ENCODE peak calls at places on chromosomes 5 and 9, in seven cellular contexts. Z is fibroblast of lung, I is GM23338, A is osteoblast, U is endothelial cell of umbilical vein, G is OCI-LY7, R is PC-3. M is an unnamed sample.

GRCh38 chr5:14109041-14109747 is 33.9 kb upstream of the TRIO start:
- DNase-seq in Z (peak; percentile 68), I (no peak), A (no peak), U (no peak), G (no peak), R (peak; percentile 92), M (peak; percentile 85)

GRCh38 chr9:124939944-124940343 is 939 bp downstream of the GOLGA1 start:
- DNase-seq in Z (no peak), I (no peak), A (no peak), U (no peak), G (peak; percentile 28), R (no peak), M (no peak)

GRCh38 chr9:92278117-92278516 is 15.4 kb downstream of the IARS1 start:
- DNase-seq in Z (peak; percentile 65), I (no peak), A (peak; percentile 64), U (no peak), G (no peak), R (peak; percentile 10), M (peak; percentile 19)

GRCh38 chr5:71925608-71926091 is 181.6 kb upstream of the MAP1B start:
- DNase-seq in Z (peak; percentile 35), I (no peak), A (no peak), U (no peak), G (no peak), R (no peak), M (no peak)

GRCh38 chr9:134315716-134316443 is 10.4 kb upstream of the RXRA start:
- DNase-seq in Z (no peak), I (no peak), A (peak; percentile 73), U (no peak), G (no peak), R (no peak), M (no peak)

GRCh38 chr9:137069508-137070071 is 767 bp downstream of the SAPCD2 start:
- DNase-seq in Z (no peak), I (peak; percentile 60), A (peak; percentile 87), U (no peak), G (peak; percentile 56), R (no peak), M (no peak)

GRCh38 chr9:35951736-35952135 is 6.2 kb downstream of the OR2S2 start:
- DNase-seq in Z (peak; percentile 80), I (no peak), A (peak; percentile 41), U (peak; percentile 88), G (no peak), R (peak; percentile 53), M (peak; percentile 20)

GRCh38 chr5:180592176-180592575 is 877 bp upstream of the SCGB3A1 start:
- DNase-seq in Z (no peak), I (no peak), A (peak; percentile 37), U (no peak), G (no peak), R (no peak), M (no peak)

GRCh38 chr9:132749316-132749715 is 79.1 kb downstream of the GTF3C4 start:
- DNase-seq in Z (no peak), I (no peak), A (no peak), U (no peak), G (no peak), R (no peak), M (no peak)

GRCh38 chr5:121872846-121873245 is 21.2 kb downstream of the FTMT start:
- DNase-seq in Z (no peak), I (no peak), A (no peak), U (no peak), G (no peak), R (no peak), M (no peak)

GRCh38 chr9:99466787-99467186 is 244.7 kb downstream of the SEC61B start:
- DNase-seq in Z (no peak), I (no peak), A (no peak), U (no peak), G (no peak), R (no peak), M (no peak)

GRCh38 chr9:105507096-105507495 is 50.8 kb upstream of the FKTN start:
- DNase-seq in Z (no peak), I (no peak), A (no peak), U (no peak), G (no peak), R (no peak), M (no peak)

GRCh38 chr5:34743878-34744277 is 87.8 kb downstream of the RAI14 start:
- DNase-seq in Z (peak; percentile 98), I (no peak), A (peak; percentile 80), U (no peak), G (no peak), R (no peak), M (peak; percentile 20)

GRCh38 chr5:116600876-116601275 is 26.3 kb upstream of the SEMA6A start:
- DNase-seq in Z (peak; percentile 63), I (no peak), A (no peak), U (no peak), G (no peak), R (no peak), M (peak; percentile 28)

GRCh38 chr5:91280062-91280941 is 102.8 kb downstream of the ARRDC3 start:
- DNase-seq in Z (peak; percentile 97), I (peak; percentile 94), A (peak; percentile 92), U (peak; percentile 98), G (peak; percentile 40), R (peak; percentile 97), M (peak; percentile 96)

GRCh38 chr5:126482591-126482990 is 59.4 kb downstream of the GRAMD2B start:
- DNase-seq in Z (no peak), I (no peak), A (no peak), U (no peak), G (no peak), R (no peak), M (no peak)

GRCh38 chr5:83473344-83474169 is 2.0 kb downstream of the VCAN start:
- DNase-seq in Z (peak; percentile 99), I (peak; percentile 98), A (peak; percentile 98), U (peak; percentile 87), G (no peak), R (peak; percentile 91), M (peak; percentile 97)

GRCh38 chr5:14406554-14406849 is 175.1 kb upstream of the OTULINL start:
- DNase-seq in Z (peak; percentile 98), I (no peak), A (peak; percentile 95), U (peak; percentile 69), G (no peak), R (peak; percentile 99), M (peak; percentile 80)

GRCh38 chr5:5419291-5420210 is 2.9 kb upstream of the ICE1 start:
- DNase-seq in Z (peak; percentile 89), I (peak; percentile 79), A (peak; percentile 92), U (peak; percentile 61), G (peak; percentile 27), R (peak; percentile 77), M (peak; percentile 53)

GRCh38 chr5:150295741-150296486 is 6.3 kb upstream of the CAMK2A start:
- DNase-seq in Z (no peak), I (no peak), A (no peak), U (no peak), G (no peak), R (no peak), M (peak; percentile 72)

GRCh38 chr5:73321757-73322452 is 126.7 kb downstream of the FOXD1 start:
- DNase-seq in Z (peak; percentile 100), I (no peak), A (peak; percentile 70), U (no peak), G (no peak), R (peak; percentile 89), M (peak; percentile 99)

GRCh38 chr9:84670106-84670800 is 724 bp downstream of the NTRK2 start:
- DNase-seq in Z (peak; percentile 21), I (peak; percentile 75), A (peak; percentile 66), U (no peak), G (no peak), R (no peak), M (no peak)

GRCh38 chr5:93245226-93245625 is 335.8 kb downstream of the NR2F1-AS1 start:
- DNase-seq in Z (no peak), I (no peak), A (no peak), U (no peak), G (no peak), R (no peak), M (no peak)

DNA sequence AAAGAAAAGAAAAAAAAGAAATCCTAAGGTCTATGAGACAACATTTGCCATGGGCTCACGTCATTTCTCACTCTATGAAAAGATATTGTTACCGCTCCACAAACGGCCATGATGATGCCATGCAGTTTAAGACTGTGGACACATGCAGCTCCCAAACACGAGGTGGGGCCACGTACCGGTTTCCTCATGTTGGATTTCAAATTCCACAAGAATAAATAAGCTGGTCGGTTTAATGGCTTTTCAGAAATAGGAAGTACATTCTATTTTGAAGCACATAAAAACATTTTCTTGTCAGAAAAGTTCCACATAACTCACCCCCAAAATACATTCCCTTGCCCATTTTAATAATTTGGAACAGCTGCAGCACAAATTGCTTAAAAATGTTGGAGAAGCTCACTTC is 130.6 kb downstream of the MYO10 start:
- DNase-seq in Z (no peak), I (no peak), A (no peak), U (no peak), G (no peak), R (no peak), M (no peak)
- TF ChIP-seq CTCF in Z (no peak), I (no peak), A (peak; percentile 19), U (no peak), G (no peak), R (no peak), M (no peak)

DNA sequence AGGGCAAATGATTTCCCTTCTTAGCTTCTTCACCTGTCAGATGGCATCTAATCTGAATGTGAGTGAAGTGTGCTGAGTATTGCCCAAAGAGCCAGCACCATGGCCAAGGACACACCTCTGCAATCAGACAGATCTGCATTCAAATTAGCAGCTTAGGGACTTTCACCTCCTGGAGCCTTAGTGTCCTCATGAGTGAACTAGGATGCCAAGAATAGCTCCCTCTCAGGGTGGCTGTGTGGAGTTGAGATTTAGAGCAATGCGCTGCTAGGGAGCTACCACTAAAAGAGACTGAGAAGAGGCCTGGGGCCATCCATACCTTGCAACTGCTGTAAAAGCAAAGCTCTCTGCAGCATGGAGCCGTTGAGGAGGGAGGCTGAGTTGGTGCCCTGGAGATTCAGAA is 1.4 kb downstream of the CIZ1 start:
- DNase-seq in Z (no peak), I (no peak), A (peak; percentile 59), U (no peak), G (peak; percentile 47), R (no peak), M (no peak)
- H3K4me2 ChIP-seq in Z (peak overlapping the region; percentile 92), I (no peak overlapping the region), A (peak overlapping the region; percentile 79), U (no peak overlapping the region), G (peak overlapping the region; percentile 74), R (peak overlapping the region; percentile 92), M (peak overlapping the region; percentile 99)

DNA sequence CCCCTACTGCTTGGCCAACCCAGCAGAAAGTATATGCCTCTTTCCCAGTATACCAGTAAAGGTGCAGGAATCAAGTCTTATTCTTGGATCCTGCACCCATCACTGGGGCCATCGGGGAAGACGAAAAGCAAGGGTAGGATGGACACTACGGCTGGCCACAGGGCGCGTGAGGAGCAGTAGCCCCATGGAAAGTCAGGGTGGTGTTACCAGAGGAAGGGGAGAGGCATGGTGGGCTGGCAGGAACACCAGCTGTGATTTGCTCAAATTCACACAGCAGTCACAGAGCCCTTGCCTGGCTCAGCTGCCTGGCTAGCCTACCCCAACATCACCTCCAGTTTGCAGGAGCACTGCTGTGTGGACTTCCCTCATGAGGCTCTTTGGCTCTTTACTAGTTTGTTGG is 34.5 kb upstream of the SAP30L start:
- DNase-seq in Z (no peak), I (no peak), A (peak; percentile 14), U (no peak), G (no peak), R (no peak), M (no peak)
- H3K36me3 ChIP-seq in Z (no peaks in the 10 kb centered on the region), I (no peaks in the 10 kb centered on the region), A (peaks cover 36% of the 10 kb centered on the region), U (peaks cover 26% of the 10 kb centered on the region), G (no peaks in the 10 kb centered on the region), R (no peaks in the 10 kb centered on the region), M (no peaks in the 10 kb centered on the region)

DNA sequence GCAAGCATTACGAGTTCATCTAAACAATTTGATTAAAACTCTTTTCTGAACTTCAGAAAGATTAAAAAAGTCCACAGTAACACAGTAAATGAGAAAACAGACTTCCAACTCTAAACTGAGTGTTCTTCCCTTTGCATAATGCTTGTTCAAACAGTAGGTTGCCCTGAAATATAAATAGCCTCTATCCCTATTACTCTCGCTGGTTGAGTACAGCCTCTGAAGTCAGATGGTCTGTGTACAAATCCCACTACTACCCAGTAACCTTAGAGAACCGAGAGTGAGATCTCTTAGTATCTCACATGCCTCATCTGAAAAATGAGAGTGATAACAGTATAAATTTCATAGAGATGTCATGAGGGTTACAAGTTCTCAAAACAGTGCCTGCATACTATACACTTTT is 591.6 kb downstream of the CAAP1 start:
- DNase-seq in Z (no peak), I (no peak), A (no peak), U (no peak), G (no peak), R (no peak), M (no peak)
- TF ChIP-seq CTCF in Z (no peak), I (no peak), A (no peak), U (no peak), G (no peak), R (no peak), M (no peak)